ENCODE peak calls at places on chromosomes 6 and 20, in seven cellular contexts. J is astrocyte, N is Daoy, Q is endothelial cell, K is T-helper 2 cell, B is kidney glomerular epithelial cell, T is body of pancreas. H is an unnamed sample.

GRCh38 chr6:170096191-170096802 is 194.6 kb downstream of the DLL1 start:
- DNase-seq in B (no peak), J (no peak), T (peak; percentile 3), Q (peak; percentile 1), K (no peak), N (peak; percentile 1), H (no peak)

GRCh38 chr6:163585932-163586437 is 171.5 kb downstream of the QKI start:
- DNase-seq in T (peak; percentile 27), J (peak; percentile 92), N (peak; percentile 91), K (no peak), B (peak; percentile 59), Q (no peak), H (no peak)

GRCh38 chr20:821083-822065 is 12.1 kb upstream of the FAM110A start:
- DNase-seq in K (no peak), J (no peak), N (no peak), Q (no peak), B (no peak), T (no peak), H (no peak)

GRCh38 chr20:35776513-35777101 is 4.8 kb downstream of the PHF20 start:
- DNase-seq in J (peak; percentile 33), T (peak; percentile 69), K (no peak), B (no peak), Q (no peak), N (peak; percentile 19), H (no peak)

GRCh38 chr6:87396595-87397392 is 11.0 kb upstream of the CFAP206 start:
- DNase-seq in T (no peak), J (no peak), N (no peak), K (no peak), Q (no peak), B (no peak), H (no peak)

GRCh38 chr6:139943391-139943790 is 568.9 kb upstream of the CITED2 start:
- DNase-seq in Q (no peak), K (no peak), N (peak; percentile 78), J (peak; percentile 96), B (peak; percentile 90), T (no peak), H (no peak)

GRCh38 chr6:14713561-14713960 is 532.3 kb upstream of the JARID2 start:
- DNase-seq in K (no peak), Q (no peak), J (no peak), N (no peak), T (no peak), B (no peak), H (no peak)

GRCh38 chr6:150632785-150633465 is 33.2 kb downstream of the PLEKHG1 start:
- DNase-seq in K (peak; percentile 6), T (no peak), Q (no peak), B (no peak), N (no peak), J (no peak), H (no peak)

GRCh38 chr20:57738484-57738883 is 28.7 kb upstream of the PMEPA1 start:
- DNase-seq in B (no peak), K (no peak), Q (no peak), J (no peak), N (peak; percentile 23), T (no peak), H (no peak)

GRCh38 chr20:18590163-18590562 is 2.3 kb downstream of the DTD1 start:
- DNase-seq in Q (no peak), B (no peak), N (no peak), K (no peak), T (no peak), J (no peak), H (no peak)

GRCh38 chr6:127247114-127248096 is 19.3 kb upstream of the RNF146 start:
- DNase-seq in Q (no peak), J (no peak), K (no peak), N (no peak), T (no peak), B (no peak), H (no peak)

GRCh38 chr6:11140061-11140460 is 28.5 kb upstream of the ERVFRD-1 start:
- DNase-seq in B (no peak), K (no peak), J (no peak), T (no peak), N (no peak), Q (no peak), H (no peak)

GRCh38 chr6:93859964-93860363 is 440.6 kb upstream of the EPHA7 start:
- DNase-seq in B (no peak), Q (no peak), K (no peak), T (no peak), J (no peak), N (no peak), H (no peak)

GRCh38 chr6:13251242-13251641 is 77.1 kb downstream of the TBC1D7 start:
- DNase-seq in N (no peak), T (no peak), J (no peak), K (no peak), Q (no peak), B (no peak), H (no peak)

GRCh38 chr6:158041370-158041769 is 59.7 kb downstream of the SYNJ2 start:
- DNase-seq in N (peak; percentile 72), Q (no peak), J (no peak), B (no peak), T (no peak), K (no peak), H (no peak)

GRCh38 chr6:15359335-15359862 is 113.5 kb downstream of the JARID2 start:
- DNase-seq in K (no peak), Q (no peak), J (peak; percentile 32), B (no peak), N (no peak), T (no peak), H (no peak)

GRCh38 chr6:168113226-168113625 is 34.2 kb upstream of the FRMD1 start:
- DNase-seq in B (no peak), T (peak; percentile 3), Q (no peak), N (no peak), J (no peak), K (no peak), H (no peak)

GRCh38 chr20:9409981-9410380 is 104.4 kb upstream of the LAMP5 start:
- DNase-seq in B (peak; percentile 45), T (no peak), Q (no peak), J (peak; percentile 90), K (no peak), N (peak; percentile 69), H (no peak)

GRCh38 chr20:21436186-21436585 is 38.9 kb upstream of the NKX2-4 start:
- DNase-seq in T (no peak), B (peak; percentile 95), J (peak; percentile 95), N (peak; percentile 73), Q (no peak), K (no peak), H (no peak)

GRCh38 chr6:153001767-153002612 is 519 bp downstream of the MTRF1L start:
- DNase-seq in T (no peak), N (peak; percentile 28), J (no peak), K (peak; percentile 26), Q (no peak), B (no peak), H (no peak)

GRCh38 chr6:72959821-72960220 is 265.5 kb downstream of the KHDC1L start:
- DNase-seq in Q (no peak), N (no peak), T (no peak), B (no peak), J (peak; percentile 59), K (no peak), H (no peak)

GRCh38 chr20:19672498-19672897 is 85.6 kb upstream of the RIN2 start:
- DNase-seq in J (no peak), N (no peak), K (no peak), T (no peak), B (no peak), Q (no peak), H (no peak)

GRCh38 chr6:126069457-126069856 is 83.1 kb downstream of the TRMT11 start:
- DNase-seq in N (no peak), J (no peak), T (no peak), B (no peak), Q (no peak), K (no peak), H (no peak)

GRCh38 chr6:170063851-170064617 is 226.8 kb downstream of the DLL1 start:
- DNase-seq in B (no peak), Q (no peak), N (no peak), T (peak; percentile 3), K (no peak), J (no peak), H (no peak)